ENCODE peak calls at places on chromosomes 7 and 10, in six cellular contexts. F is hypothalamus; N is activated CD4-positive, alpha-beta memory T cell treated with anti-CD3 and anti-CD28 coated beads for 36 hours; G is NCI-H2029; S is uterus; B is choroid plexus epithelial cell. P is an unnamed sample.
A peak's percentile ranks its signal among the peaks of the same experiment; 100 is the strongest.

GRCh38 chr10:114312585-114312984 is 73.5 kb downstream of the VWA2 start:
- DNase-seq in F (no peak), N (no peak), G (no peak), S (no peak), B (peak; percentile 50), P (no peak)

GRCh38 chr7:157574120-157574519 is 237.3 kb downstream of the DNAJB6 start:
- DNase-seq in F (no peak), N (peak; percentile 43), G (no peak), S (no peak), B (no peak), P (no peak)

GRCh38 chr10:104657458-104657857 is 16.4 kb downstream of the SORCS3 start:
- DNase-seq in F (no peak), N (no peak), G (no peak), S (no peak), B (no peak), P (no peak)

GRCh38 chr7:133853706-133854276 is 273.3 kb upstream of the LRGUK start:
- DNase-seq in F (no peak), N (peak; percentile 19), G (peak; percentile 65), S (no peak), B (peak; percentile 77), P (no peak)

GRCh38 chr10:79183468-79183865 is 114.7 kb downstream of the ZMIZ1 start:
- DNase-seq in F (no peak), N (no peak), G (no peak), S (no peak), B (no peak), P (no peak)

GRCh38 chr7:81256991-81257390 is 338.1 kb upstream of the SEMA3C start:
- DNase-seq in F (no peak), N (no peak), G (no peak), S (no peak), B (peak; percentile 49), P (no peak)

GRCh38 chr7:132576723-132577089 is 436 bp upstream of the PLXNA4 start:
- DNase-seq in F (no peak), N (no peak), G (no peak), S (no peak), B (no peak), P (no peak)

GRCh38 chr7:28481131-28481926 is 69.0 kb downstream of the CREB5 start:
- DNase-seq in F (no peak), N (no peak), G (no peak), S (no peak), B (peak; percentile 37), P (no peak)

GRCh38 chr7:45701701-45702460 is 127.7 kb downstream of the ADCY1 start:
- DNase-seq in F (no peak), N (no peak), G (no peak), S (no peak), B (no peak), P (no peak)

GRCh38 chr7:43905954-43906326 is 456 bp downstream of the URGCP start:
- DNase-seq in F (no peak), N (peak; percentile 37), G (peak; percentile 4), S (peak; percentile 28), B (peak; percentile 45), P (peak; percentile 46)

GRCh38 chr10:43202657-43203490 is 64.0 kb downstream of the RASGEF1A start:
- DNase-seq in F (no peak), N (peak; percentile 63), G (no peak), S (peak; percentile 35), B (no peak), P (peak; percentile 60)

GRCh38 chr7:18895456-18895855 is 222.0 kb downstream of the TWIST1 start:
- DNase-seq in F (no peak), N (no peak), G (no peak), S (no peak), B (peak; percentile 68), P (no peak)

GRCh38 chr7:111138196-111138569 is 47.3 kb downstream of the LRRN3 start:
- DNase-seq in F (no peak), N (peak; percentile 82), G (no peak), S (no peak), B (peak; percentile 48), P (peak; percentile 50)

GRCh38 chr10:24307696-24308476 is 98.9 kb downstream of the KIAA1217 start:
- DNase-seq in F (no peak), N (no peak), G (no peak), S (no peak), B (peak; percentile 70), P (peak; percentile 48)

GRCh38 chr10:101817542-101818118 is 614 bp downstream of the OGA start:
- DNase-seq in F (no peak), N (peak; percentile 63), G (no peak), S (peak; percentile 86), B (peak; percentile 98), P (peak; percentile 95)

GRCh38 chr10:49387029-49387428 is 8.9 kb downstream of the DRGX start:
- DNase-seq in F (no peak), N (no peak), G (no peak), S (no peak), B (peak; percentile 96), P (no peak)

GRCh38 chr10:113524120-113524519 is 28.7 kb upstream of the HABP2 start:
- DNase-seq in F (no peak), N (no peak), G (no peak), S (no peak), B (no peak), P (no peak)

GRCh38 chr7:108592633-108593277 is 23.1 kb downstream of the DNAJB9 start:
- DNase-seq in F (no peak), N (no peak), G (peak; percentile 41), S (no peak), B (peak; percentile 60), P (no peak)

GRCh38 chr7:44674381-44674780 is 68.0 kb downstream of the OGDH start:
- DNase-seq in F (no peak), N (no peak), G (no peak), S (no peak), B (no peak), P (no peak)